ENCODE peak calls at places on chromosomes 13 and 19, in four cellular contexts. E, B, A and J are unnamed samples.
A peak's percentile ranks its signal among the peaks of the same experiment; 100 is the strongest.

GRCh38 chr13:108322206-108322824 is 52.8 kb downstream of the TNFSF13B start:
- DNase-seq in B (no peak), E (no peak), A (no peak), J (peak; percentile 32)

GRCh38 chr19:49017666-49018351 is 918 bp upstream of the LHB start:
- DNase-seq in E (peak; percentile 37), B (peak; percentile 71), A (no peak), J (peak; percentile 45)

GRCh38 chr13:58376775-58377174 is 745.2 kb downstream of the PCDH17 start:
- DNase-seq in A (no peak), E (no peak), B (no peak), J (no peak)

GRCh38 chr13:113129921-113130750 is 7.5 kb downstream of the F10 start:
- DNase-seq in B (no peak), A (no peak), E (no peak), J (no peak)

GRCh38 chr19:6229216-6229913 is 50.4 kb downstream of the MLLT1 start:
- DNase-seq in B (no peak), A (no peak), E (no peak), J (no peak)

GRCh38 chr19:40411125-40411842 is 1.9 kb downstream of the PRX start:
- DNase-seq in E (no peak), B (no peak), A (no peak), J (no peak)

GRCh38 chr19:18967358-18968146 is 26.5 kb upstream of the HOMER3 start:
- DNase-seq in B (no peak), A (peak; percentile 40), E (no peak), J (no peak)

GRCh38 chr19:41430907-41431306 is 3.7 kb upstream of the B3GNT8 start:
- DNase-seq in A (no peak), B (no peak), E (no peak), J (no peak)

GRCh38 chr13:113952983-113953520 is 20.8 kb downstream of the C13orf46 start:
- DNase-seq in B (no peak), A (no peak), E (no peak), J (no peak)

GRCh38 chr19:31419871-31420430 is 70.7 kb upstream of the TSHZ3 start:
- DNase-seq in B (no peak), E (no peak), A (no peak), J (no peak)

GRCh38 chr19:10346509-10346908 is 7.1 kb upstream of the ICAM3 start:
- DNase-seq in A (no peak), E (no peak), B (no peak), J (no peak)

GRCh38 chr13:92510416-92510815 is 716.2 kb upstream of the GPC6 start:
- DNase-seq in A (no peak), B (no peak), E (no peak), J (no peak)

GRCh38 chr13:73933795-73934194 is 200.4 kb downstream of the KLF12 start:
- DNase-seq in B (no peak), E (no peak), A (no peak), J (no peak)

GRCh38 chr13:23979361-23980159 is 82.3 kb upstream of the C1QTNF9B start:
- DNase-seq in E (no peak), B (peak; percentile 31), A (peak; percentile 40), J (no peak)

GRCh38 chr19:48061401-48062344 is 17.8 kb upstream of the CABP5 start:
- DNase-seq in E (no peak), B (no peak), A (no peak), J (no peak)

GRCh38 chr13:27621116-27621365 is 651 bp upstream of the POLR1D start:
- DNase-seq in E (no peak), A (no peak), B (no peak), J (no peak)

GRCh38 chr13:34591163-34591562 is 350.9 kb upstream of the NBEA start:
- DNase-seq in B (no peak), A (no peak), E (no peak), J (no peak)

GRCh38 chr19:37975071-37975470 is 68.1 kb downstream of the SIPA1L3 start:
- DNase-seq in E (no peak), A (no peak), B (no peak), J (no peak)

GRCh38 chr19:29381353-29382203 is 144.2 kb upstream of the VSTM2B start:
- DNase-seq in A (no peak), E (no peak), B (no peak), J (no peak)

GRCh38 chr19:38850976-38851621 is 1.3 kb upstream of the HNRNPL start:
- DNase-seq in E (no peak), A (no peak), B (peak; percentile 44), J (peak; percentile 38)

GRCh38 chr19:50252111-50252886 is 48.9 kb downstream of the MYH14 start:
- DNase-seq in E (peak; percentile 30), B (peak; percentile 5), A (no peak), J (no peak)

GRCh38 chr13:90416938-90417337 is 930.5 kb upstream of the MIR17HG start:
- DNase-seq in E (no peak), A (no peak), B (no peak), J (no peak)

GRCh38 chr19:17908244-17908643 is 24.6 kb upstream of the CCDC124 start:
- DNase-seq in A (no peak), E (no peak), B (no peak), J (no peak)

GRCh38 chr13:110280231-110280813 is 26.6 kb downstream of the COL4A1 start:
- DNase-seq in B (no peak), E (no peak), A (no peak), J (no peak)

GRCh38 chr19:41883821-41884733 is 1.1 kb downstream of the ARHGEF1 start:
- DNase-seq in B (peak; percentile 82), E (peak; percentile 87), A (peak; percentile 88), J (peak; percentile 98)

GRCh38 chr19:38634757-38635482 is 12.5 kb upstream of the ACTN4 start:
- DNase-seq in B (peak; percentile 74), E (peak; percentile 48), A (peak; percentile 63), J (peak; percentile 52)